ENCODE peak calls at places on chromosomes 6 and 20, in ten cellular contexts. One of them, this sample, is unnamed.

GRCh38 chr20:46057856-46058655 is 29.0 kb downstream of the SLC12A5 start:
- DNase-seq in tibial artery: peak
- DNase-seq in CD4-positive, CD25-positive, alpha-beta regulatory T cell: peak
- DNase-seq in Panc1: no peak
- DNase-seq in GF-D8: no peak
- DNase-seq in left lung: peak
- DNase-seq in left ventricle myocardium superior: peak
- DNase-seq in stimulated activated effector memory CD8-positive, alpha-beta T cell treated with anti-CD3 and anti-CD28 coated beads, Interleukin-12 subunit alpha, Interleukin-12 subunit beta, amount 100 ng/mL, for 72 hours: no peak
- DNase-seq in HAP-1: no peak
- DNase-seq in ecto neural progenitor cell: peak
- DNase-seq in this sample: peak

GRCh38 chr6:153032255-153032882 is 29.9 kb upstream of the MTRF1L start:
- DNase-seq in tibial artery: no peak
- DNase-seq in CD4-positive, CD25-positive, alpha-beta regulatory T cell: peak
- DNase-seq in Panc1: no peak
- DNase-seq in GF-D8: no peak
- DNase-seq in left lung: no peak
- DNase-seq in left ventricle myocardium superior: no peak
- DNase-seq in stimulated activated effector memory CD8-positive, alpha-beta T cell treated with anti-CD3 and anti-CD28 coated beads, Interleukin-12 subunit alpha, Interleukin-12 subunit beta, amount 100 ng/mL, for 72 hours: no peak
- DNase-seq in HAP-1: peak
- DNase-seq in ecto neural progenitor cell: no peak
- DNase-seq in this sample: no peak

GRCh38 chr6:46320505-46320904 is 149.7 kb upstream of the ENPP5 start:
- DNase-seq in tibial artery: no peak
- DNase-seq in CD4-positive, CD25-positive, alpha-beta regulatory T cell: no peak
- DNase-seq in Panc1: no peak
- DNase-seq in GF-D8: no peak
- DNase-seq in left lung: no peak
- DNase-seq in left ventricle myocardium superior: no peak
- DNase-seq in stimulated activated effector memory CD8-positive, alpha-beta T cell treated with anti-CD3 and anti-CD28 coated beads, Interleukin-12 subunit alpha, Interleukin-12 subunit beta, amount 100 ng/mL, for 72 hours: no peak
- DNase-seq in HAP-1: no peak
- DNase-seq in ecto neural progenitor cell: no peak
- DNase-seq in this sample: no peak

GRCh38 chr6:157151989-157152388 is 171.3 kb downstream of the TMEM242 start:
- DNase-seq in tibial artery: no peak
- DNase-seq in CD4-positive, CD25-positive, alpha-beta regulatory T cell: no peak
- DNase-seq in Panc1: no peak
- DNase-seq in GF-D8: no peak
- DNase-seq in left lung: no peak
- DNase-seq in left ventricle myocardium superior: no peak
- DNase-seq in stimulated activated effector memory CD8-positive, alpha-beta T cell treated with anti-CD3 and anti-CD28 coated beads, Interleukin-12 subunit alpha, Interleukin-12 subunit beta, amount 100 ng/mL, for 72 hours: no peak
- DNase-seq in HAP-1: no peak
- DNase-seq in ecto neural progenitor cell: no peak
- DNase-seq in this sample: no peak

GRCh38 chr20:35008411-35009342 is 53.0 kb downstream of the MYH7B start:
- DNase-seq in tibial artery: peak
- DNase-seq in CD4-positive, CD25-positive, alpha-beta regulatory T cell: no peak
- DNase-seq in Panc1: no peak
- DNase-seq in GF-D8: no peak
- DNase-seq in left lung: no peak
- DNase-seq in left ventricle myocardium superior: peak
- DNase-seq in stimulated activated effector memory CD8-positive, alpha-beta T cell treated with anti-CD3 and anti-CD28 coated beads, Interleukin-12 subunit alpha, Interleukin-12 subunit beta, amount 100 ng/mL, for 72 hours: no peak
- DNase-seq in HAP-1: no peak
- DNase-seq in ecto neural progenitor cell: no peak
- DNase-seq in this sample: peak

GRCh38 chr6:7865811-7866210 is 44.8 kb downstream of the TXNDC5 start:
- DNase-seq in tibial artery: no peak
- DNase-seq in CD4-positive, CD25-positive, alpha-beta regulatory T cell: no peak
- DNase-seq in Panc1: no peak
- DNase-seq in GF-D8: no peak
- DNase-seq in left lung: no peak
- DNase-seq in left ventricle myocardium superior: no peak
- DNase-seq in stimulated activated effector memory CD8-positive, alpha-beta T cell treated with anti-CD3 and anti-CD28 coated beads, Interleukin-12 subunit alpha, Interleukin-12 subunit beta, amount 100 ng/mL, for 72 hours: no peak
- DNase-seq in HAP-1: no peak
- DNase-seq in ecto neural progenitor cell: no peak
- DNase-seq in this sample: no peak

GRCh38 chr6:24274441-24275083 is 83.3 kb downstream of the DCDC2 start:
- DNase-seq in tibial artery: no peak
- DNase-seq in CD4-positive, CD25-positive, alpha-beta regulatory T cell: no peak
- DNase-seq in Panc1: no peak
- DNase-seq in GF-D8: no peak
- DNase-seq in left lung: no peak
- DNase-seq in left ventricle myocardium superior: no peak
- DNase-seq in stimulated activated effector memory CD8-positive, alpha-beta T cell treated with anti-CD3 and anti-CD28 coated beads, Interleukin-12 subunit alpha, Interleukin-12 subunit beta, amount 100 ng/mL, for 72 hours: no peak
- DNase-seq in HAP-1: no peak
- DNase-seq in ecto neural progenitor cell: no peak
- DNase-seq in this sample: no peak

GRCh38 chr20:22180244-22180643 is 404.1 kb downstream of the FOXA2 start:
- DNase-seq in tibial artery: no peak
- DNase-seq in CD4-positive, CD25-positive, alpha-beta regulatory T cell: no peak
- DNase-seq in Panc1: no peak
- DNase-seq in GF-D8: no peak
- DNase-seq in left lung: no peak
- DNase-seq in left ventricle myocardium superior: no peak
- DNase-seq in stimulated activated effector memory CD8-positive, alpha-beta T cell treated with anti-CD3 and anti-CD28 coated beads, Interleukin-12 subunit alpha, Interleukin-12 subunit beta, amount 100 ng/mL, for 72 hours: no peak
- DNase-seq in HAP-1: no peak
- DNase-seq in ecto neural progenitor cell: no peak
- DNase-seq in this sample: no peak

GRCh38 chr20:57195023-57195758 is 71.2 kb downstream of the BMP7 start:
- DNase-seq in tibial artery: no peak
- DNase-seq in CD4-positive, CD25-positive, alpha-beta regulatory T cell: no peak
- DNase-seq in Panc1: no peak
- DNase-seq in GF-D8: no peak
- DNase-seq in left lung: no peak
- DNase-seq in left ventricle myocardium superior: no peak
- DNase-seq in stimulated activated effector memory CD8-positive, alpha-beta T cell treated with anti-CD3 and anti-CD28 coated beads, Interleukin-12 subunit alpha, Interleukin-12 subunit beta, amount 100 ng/mL, for 72 hours: no peak
- DNase-seq in HAP-1: no peak
- DNase-seq in ecto neural progenitor cell: no peak
- DNase-seq in this sample: no peak

GRCh38 chr20:50540620-50541605 is 30.7 kb downstream of the PTPN1 start:
- DNase-seq in tibial artery: no peak
- DNase-seq in CD4-positive, CD25-positive, alpha-beta regulatory T cell: no peak
- DNase-seq in Panc1: no peak
- DNase-seq in GF-D8: no peak
- DNase-seq in left lung: no peak
- DNase-seq in left ventricle myocardium superior: no peak
- DNase-seq in stimulated activated effector memory CD8-positive, alpha-beta T cell treated with anti-CD3 and anti-CD28 coated beads, Interleukin-12 subunit alpha, Interleukin-12 subunit beta, amount 100 ng/mL, for 72 hours: no peak
- DNase-seq in HAP-1: no peak
- DNase-seq in ecto neural progenitor cell: no peak
- DNase-seq in this sample: no peak

GRCh38 chr6:85581572-85581971 is 12.1 kb downstream of the SNX14 start:
- DNase-seq in tibial artery: no peak
- DNase-seq in CD4-positive, CD25-positive, alpha-beta regulatory T cell: no peak
- DNase-seq in Panc1: no peak
- DNase-seq in GF-D8: no peak
- DNase-seq in left lung: no peak
- DNase-seq in left ventricle myocardium superior: no peak
- DNase-seq in stimulated activated effector memory CD8-positive, alpha-beta T cell treated with anti-CD3 and anti-CD28 coated beads, Interleukin-12 subunit alpha, Interleukin-12 subunit beta, amount 100 ng/mL, for 72 hours: no peak
- DNase-seq in HAP-1: no peak
- DNase-seq in ecto neural progenitor cell: no peak
- DNase-seq in this sample: no peak

GRCh38 chr6:18693923-18694322 is 306.8 kb downstream of the RNF144B start:
- DNase-seq in tibial artery: no peak
- DNase-seq in CD4-positive, CD25-positive, alpha-beta regulatory T cell: no peak
- DNase-seq in Panc1: no peak
- DNase-seq in GF-D8: no peak
- DNase-seq in left lung: no peak
- DNase-seq in left ventricle myocardium superior: no peak
- DNase-seq in stimulated activated effector memory CD8-positive, alpha-beta T cell treated with anti-CD3 and anti-CD28 coated beads, Interleukin-12 subunit alpha, Interleukin-12 subunit beta, amount 100 ng/mL, for 72 hours: no peak
- DNase-seq in HAP-1: no peak
- DNase-seq in ecto neural progenitor cell: no peak
- DNase-seq in this sample: no peak

GRCh38 chr6:744954-745353 is 52.0 kb upstream of the EXOC2 start:
- DNase-seq in tibial artery: no peak
- DNase-seq in CD4-positive, CD25-positive, alpha-beta regulatory T cell: no peak
- DNase-seq in Panc1: no peak
- DNase-seq in GF-D8: no peak
- DNase-seq in left lung: no peak
- DNase-seq in left ventricle myocardium superior: no peak
- DNase-seq in stimulated activated effector memory CD8-positive, alpha-beta T cell treated with anti-CD3 and anti-CD28 coated beads, Interleukin-12 subunit alpha, Interleukin-12 subunit beta, amount 100 ng/mL, for 72 hours: no peak
- DNase-seq in HAP-1: no peak
- DNase-seq in ecto neural progenitor cell: no peak
- DNase-seq in this sample: no peak

GRCh38 chr6:134621858-134622257 is 303.9 kb upstream of the SGK1 start:
- DNase-seq in tibial artery: no peak
- DNase-seq in CD4-positive, CD25-positive, alpha-beta regulatory T cell: no peak
- DNase-seq in Panc1: no peak
- DNase-seq in GF-D8: no peak
- DNase-seq in left lung: no peak
- DNase-seq in left ventricle myocardium superior: no peak
- DNase-seq in stimulated activated effector memory CD8-positive, alpha-beta T cell treated with anti-CD3 and anti-CD28 coated beads, Interleukin-12 subunit alpha, Interleukin-12 subunit beta, amount 100 ng/mL, for 72 hours: no peak
- DNase-seq in HAP-1: no peak
- DNase-seq in ecto neural progenitor cell: no peak
- DNase-seq in this sample: no peak

GRCh38 chr6:4560225-4561077 is 215.8 kb upstream of the CDYL start:
- DNase-seq in tibial artery: no peak
- DNase-seq in CD4-positive, CD25-positive, alpha-beta regulatory T cell: no peak
- DNase-seq in Panc1: no peak
- DNase-seq in GF-D8: no peak
- DNase-seq in left lung: no peak
- DNase-seq in left ventricle myocardium superior: no peak
- DNase-seq in stimulated activated effector memory CD8-positive, alpha-beta T cell treated with anti-CD3 and anti-CD28 coated beads, Interleukin-12 subunit alpha, Interleukin-12 subunit beta, amount 100 ng/mL, for 72 hours: no peak
- DNase-seq in HAP-1: no peak
- DNase-seq in ecto neural progenitor cell: no peak
- DNase-seq in this sample: no peak

GRCh38 chr6:36131517-36132220 is 1.4 kb downstream of the MAPK13 start:
- DNase-seq in tibial artery: no peak
- DNase-seq in CD4-positive, CD25-positive, alpha-beta regulatory T cell: peak
- DNase-seq in Panc1: no peak
- DNase-seq in GF-D8: no peak
- DNase-seq in left lung: peak
- DNase-seq in left ventricle myocardium superior: peak
- DNase-seq in stimulated activated effector memory CD8-positive, alpha-beta T cell treated with anti-CD3 and anti-CD28 coated beads, Interleukin-12 subunit alpha, Interleukin-12 subunit beta, amount 100 ng/mL, for 72 hours: peak
- DNase-seq in HAP-1: no peak
- DNase-seq in ecto neural progenitor cell: no peak
- DNase-seq in this sample: peak

GRCh38 chr6:32838114-32838958 is at the start of gene TAP2:
- DNase-seq in tibial artery: peak
- DNase-seq in CD4-positive, CD25-positive, alpha-beta regulatory T cell: peak
- DNase-seq in Panc1: peak
- DNase-seq in GF-D8: peak
- DNase-seq in left lung: peak
- DNase-seq in left ventricle myocardium superior: peak
- DNase-seq in stimulated activated effector memory CD8-positive, alpha-beta T cell treated with anti-CD3 and anti-CD28 coated beads, Interleukin-12 subunit alpha, Interleukin-12 subunit beta, amount 100 ng/mL, for 72 hours: peak
- DNase-seq in HAP-1: peak
- DNase-seq in ecto neural progenitor cell: peak
- DNase-seq in this sample: peak

GRCh38 chr20:47086316-47086715 is 191.7 kb downstream of the EYA2 start:
- DNase-seq in tibial artery: no peak
- DNase-seq in CD4-positive, CD25-positive, alpha-beta regulatory T cell: no peak
- DNase-seq in Panc1: no peak
- DNase-seq in GF-D8: no peak
- DNase-seq in left lung: no peak
- DNase-seq in left ventricle myocardium superior: no peak
- DNase-seq in stimulated activated effector memory CD8-positive, alpha-beta T cell treated with anti-CD3 and anti-CD28 coated beads, Interleukin-12 subunit alpha, Interleukin-12 subunit beta, amount 100 ng/mL, for 72 hours: no peak
- DNase-seq in HAP-1: no peak
- DNase-seq in ecto neural progenitor cell: no peak
- DNase-seq in this sample: no peak

GRCh38 chr6:169452117-169452868 is 198.6 kb upstream of the THBS2 start:
- DNase-seq in tibial artery: peak
- DNase-seq in CD4-positive, CD25-positive, alpha-beta regulatory T cell: no peak
- DNase-seq in Panc1: peak
- DNase-seq in GF-D8: no peak
- DNase-seq in left lung: no peak
- DNase-seq in left ventricle myocardium superior: peak
- DNase-seq in stimulated activated effector memory CD8-positive, alpha-beta T cell treated with anti-CD3 and anti-CD28 coated beads, Interleukin-12 subunit alpha, Interleukin-12 subunit beta, amount 100 ng/mL, for 72 hours: no peak
- DNase-seq in HAP-1: no peak
- DNase-seq in ecto neural progenitor cell: no peak
- DNase-seq in this sample: no peak

GRCh38 chr6:55437141-55437540 is 109.9 kb downstream of the GFRAL start:
- DNase-seq in tibial artery: no peak
- DNase-seq in CD4-positive, CD25-positive, alpha-beta regulatory T cell: no peak
- DNase-seq in Panc1: no peak
- DNase-seq in GF-D8: no peak
- DNase-seq in left lung: no peak
- DNase-seq in left ventricle myocardium superior: no peak
- DNase-seq in stimulated activated effector memory CD8-positive, alpha-beta T cell treated with anti-CD3 and anti-CD28 coated beads, Interleukin-12 subunit alpha, Interleukin-12 subunit beta, amount 100 ng/mL, for 72 hours: no peak
- DNase-seq in HAP-1: no peak
- DNase-seq in ecto neural progenitor cell: no peak
- DNase-seq in this sample: no peak

GRCh38 chr6:33678246-33678931 is 33.1 kb downstream of the UQCC2 start:
- DNase-seq in tibial artery: no peak
- DNase-seq in CD4-positive, CD25-positive, alpha-beta regulatory T cell: no peak
- DNase-seq in Panc1: no peak
- DNase-seq in GF-D8: no peak
- DNase-seq in left lung: no peak
- DNase-seq in left ventricle myocardium superior: no peak
- DNase-seq in stimulated activated effector memory CD8-positive, alpha-beta T cell treated with anti-CD3 and anti-CD28 coated beads, Interleukin-12 subunit alpha, Interleukin-12 subunit beta, amount 100 ng/mL, for 72 hours: no peak
- DNase-seq in HAP-1: no peak
- DNase-seq in ecto neural progenitor cell: no peak
- DNase-seq in this sample: no peak

GRCh38 chr6:22068561-22069346 is 228.1 kb downstream of the PRL start:
- DNase-seq in tibial artery: no peak
- DNase-seq in CD4-positive, CD25-positive, alpha-beta regulatory T cell: peak
- DNase-seq in Panc1: no peak
- DNase-seq in GF-D8: no peak
- DNase-seq in left lung: no peak
- DNase-seq in left ventricle myocardium superior: no peak
- DNase-seq in stimulated activated effector memory CD8-positive, alpha-beta T cell treated with anti-CD3 and anti-CD28 coated beads, Interleukin-12 subunit alpha, Interleukin-12 subunit beta, amount 100 ng/mL, for 72 hours: no peak
- DNase-seq in HAP-1: no peak
- DNase-seq in ecto neural progenitor cell: no peak
- DNase-seq in this sample: no peak

This sample was measured in right lobe of liver.